ENCODE peak calls at places on chromosomes 11 and 22, in ten cellular contexts. One of them, this sample, is unnamed.

GRCh38 chr11:68373810-68374501 is 61.6 kb downstream of the LRP5 start:
- DNase-seq in stomach: peak; percentile 61
- DNase-seq in gastrocnemius medialis: no peak
- DNase-seq in K562: no peak
- DNase-seq in A549: no peak
- DNase-seq in heart left ventricle: peak; percentile 79
- DNase-seq in body of pancreas: peak; percentile 59
- DNase-seq in HepG2: peak; percentile 81
- DNase-seq in tibial nerve: no peak
- DNase-seq in suprapubic skin: no peak
- DNase-seq in this sample: no peak

GRCh38 chr11:2726964-2727363 is 27.2 kb upstream of the KCNQ1OT1 start:
- DNase-seq in A549: no peak
- DNase-seq in suprapubic skin: no peak
- DNase-seq in gastrocnemius medialis: no peak
- DNase-seq in heart left ventricle: no peak
- DNase-seq in tibial nerve: no peak
- DNase-seq in HepG2: no peak
- DNase-seq in stomach: no peak
- DNase-seq in body of pancreas: no peak
- DNase-seq in K562: no peak
- DNase-seq in this sample: no peak

GRCh38 chr11:97937501-97937900 is 1083.2 kb upstream of the CNTN5 start:
- DNase-seq in heart left ventricle: no peak
- DNase-seq in suprapubic skin: no peak
- DNase-seq in body of pancreas: no peak
- DNase-seq in A549: no peak
- DNase-seq in stomach: no peak
- DNase-seq in K562: peak; percentile 14
- DNase-seq in tibial nerve: no peak
- DNase-seq in HepG2: no peak
- DNase-seq in gastrocnemius medialis: no peak
- DNase-seq in this sample: no peak

GRCh38 chr11:59173080-59173963 is 1.4 kb downstream of the DTX4 start:
- DNase-seq in HepG2: peak; percentile 13
- DNase-seq in K562: no peak
- DNase-seq in tibial nerve: no peak
- DNase-seq in heart left ventricle: no peak
- DNase-seq in suprapubic skin: no peak
- DNase-seq in gastrocnemius medialis: no peak
- DNase-seq in body of pancreas: peak; percentile 37
- DNase-seq in stomach: peak; percentile 35
- DNase-seq in A549: no peak
- DNase-seq in this sample: no peak

GRCh38 chr22:48939441-48940265 is 888.0 kb downstream of the BRD1 start:
- DNase-seq in heart left ventricle: no peak
- DNase-seq in stomach: peak; percentile 19
- DNase-seq in HepG2: no peak
- DNase-seq in tibial nerve: no peak
- DNase-seq in gastrocnemius medialis: no peak
- DNase-seq in suprapubic skin: peak; percentile 20
- DNase-seq in K562: no peak
- DNase-seq in body of pancreas: no peak
- DNase-seq in A549: no peak
- DNase-seq in this sample: no peak

GRCh38 chr22:45978275-45978713 is 1.3 kb upstream of the WNT7B start:
- DNase-seq in stomach: no peak
- DNase-seq in heart left ventricle: no peak
- DNase-seq in tibial nerve: no peak
- DNase-seq in body of pancreas: no peak
- DNase-seq in A549: no peak
- DNase-seq in HepG2: no peak
- DNase-seq in K562: no peak
- DNase-seq in gastrocnemius medialis: no peak
- DNase-seq in suprapubic skin: no peak
- DNase-seq in this sample: no peak

GRCh38 chr22:39960791-39961746 is 872 bp downstream of the TMA7B start:
- DNase-seq in K562: peak; percentile 74
- DNase-seq in A549: no peak
- DNase-seq in gastrocnemius medialis: no peak
- DNase-seq in stomach: peak; percentile 40
- DNase-seq in HepG2: no peak
- DNase-seq in heart left ventricle: no peak
- DNase-seq in body of pancreas: no peak
- DNase-seq in suprapubic skin: no peak
- DNase-seq in tibial nerve: no peak
- DNase-seq in this sample: no peak

GRCh38 chr11:44311339-44312261 is 1.7 kb upstream of the ALX4 start:
- DNase-seq in HepG2: no peak
- DNase-seq in A549: no peak
- DNase-seq in stomach: no peak
- DNase-seq in heart left ventricle: no peak
- DNase-seq in gastrocnemius medialis: no peak
- DNase-seq in body of pancreas: no peak
- DNase-seq in tibial nerve: no peak
- DNase-seq in K562: no peak
- DNase-seq in suprapubic skin: no peak
- DNase-seq in this sample: no peak

DNA sequence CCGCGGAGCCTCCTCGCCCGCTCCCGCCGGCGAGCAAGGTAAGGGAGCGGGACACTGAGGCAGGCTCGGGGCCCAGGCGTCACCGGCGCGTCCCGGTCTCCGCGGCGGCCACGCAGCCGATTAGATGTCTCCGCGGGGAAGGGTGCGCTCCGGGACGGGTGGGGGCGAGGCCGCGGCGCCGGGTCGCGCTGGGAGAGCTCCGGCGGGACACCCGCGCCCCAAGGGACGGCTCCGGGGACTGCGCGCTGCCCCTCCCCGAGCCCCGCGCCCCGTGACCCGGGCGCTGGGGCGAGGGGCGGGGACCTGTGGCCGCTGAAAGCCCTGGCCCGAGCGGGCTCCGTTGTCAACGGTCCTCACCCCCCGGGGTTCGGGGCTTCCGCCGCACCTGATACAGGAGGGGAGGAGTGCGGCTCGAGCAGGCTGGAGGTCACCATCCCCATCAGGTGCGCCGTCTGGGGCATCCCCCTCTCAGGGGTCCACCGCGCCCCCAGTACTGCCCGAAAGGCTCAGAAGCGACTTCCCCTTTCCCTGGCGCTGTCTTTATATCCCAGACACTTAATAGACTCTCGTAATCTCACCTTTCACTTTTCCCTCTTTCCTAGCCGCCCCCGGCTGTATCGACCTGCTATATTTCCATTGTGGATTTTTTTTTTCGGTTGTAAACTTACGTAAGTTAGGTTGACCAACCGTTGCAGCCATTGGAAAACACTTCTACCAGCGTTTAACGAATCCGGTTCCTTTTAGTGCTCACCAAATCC is 566 bp downstream of the PPFIA1 start:
- DNase-seq in suprapubic skin: peak; percentile 71
- DNase-seq in gastrocnemius medialis: no peak
- DNase-seq in K562: peak; percentile 78
- DNase-seq in tibial nerve: no peak
- DNase-seq in body of pancreas: peak; percentile 51
- DNase-seq in stomach: peak; percentile 33
- DNase-seq in heart left ventricle: peak; percentile 38
- DNase-seq in HepG2: peak; percentile 37
- DNase-seq in A549: peak; percentile 58
- DNase-seq in this sample: peak; percentile 87
- TF ChIP-seq POLR2A in suprapubic skin: no peak
- TF ChIP-seq POLR2A in gastrocnemius medialis: peak; percentile 68
- TF ChIP-seq POLR2A in K562: no peak
- TF ChIP-seq POLR2A in tibial nerve: no peak
- TF ChIP-seq POLR2A in body of pancreas: peak; percentile 26
- TF ChIP-seq POLR2A in stomach: no peak
- TF ChIP-seq POLR2A in heart left ventricle: peak; percentile 23
- TF ChIP-seq POLR2A in HepG2: peak; percentile 8
- TF ChIP-seq POLR2A in A549: no peak
- TF ChIP-seq POLR2A in this sample: no peak

DNA sequence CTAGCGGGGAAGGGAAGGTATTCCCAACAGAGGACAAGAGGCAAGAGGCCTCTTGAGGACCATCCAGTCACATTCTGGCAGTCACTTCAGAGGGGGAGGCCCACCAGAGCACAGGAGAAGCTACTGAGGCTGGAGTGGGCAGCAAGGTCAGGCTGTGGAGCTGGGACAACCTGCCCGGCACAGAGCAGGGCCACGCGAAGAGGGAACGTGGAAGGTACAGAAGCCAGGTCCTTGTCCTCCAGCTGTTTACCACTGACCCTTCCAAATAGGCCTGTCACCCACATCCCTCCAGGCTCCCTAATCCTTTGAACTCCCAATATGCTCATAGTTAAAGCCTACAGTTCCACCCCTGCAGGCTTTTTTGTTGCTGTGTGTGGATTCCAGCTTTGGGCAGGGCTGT is 76.9 kb downstream of the IGLL1 start:
- DNase-seq in suprapubic skin: no peak
- DNase-seq in gastrocnemius medialis: no peak
- DNase-seq in stomach: no peak
- DNase-seq in A549: no peak
- DNase-seq in K562: no peak
- DNase-seq in HepG2: no peak
- DNase-seq in heart left ventricle: no peak
- DNase-seq in body of pancreas: no peak
- DNase-seq in tibial nerve: no peak
- DNase-seq in this sample: peak; percentile 72
- TF ChIP-seq CTCF in suprapubic skin: no peak
- TF ChIP-seq CTCF in gastrocnemius medialis: no peak
- TF ChIP-seq CTCF in stomach: no peak
- TF ChIP-seq CTCF in A549: no peak
- TF ChIP-seq CTCF in K562: no peak
- TF ChIP-seq CTCF in HepG2: no peak
- TF ChIP-seq CTCF in heart left ventricle: no peak
- TF ChIP-seq CTCF in body of pancreas: no peak
- TF ChIP-seq CTCF in tibial nerve: no peak
- TF ChIP-seq CTCF in this sample: no peak

GRCh38 chr22:17953147-17953546 is 71.2 kb downstream of the MICAL3 start:
- DNase-seq in A549: no peak
- DNase-seq in tibial nerve: no peak
- DNase-seq in suprapubic skin: no peak
- DNase-seq in K562: no peak
- DNase-seq in body of pancreas: no peak
- DNase-seq in heart left ventricle: no peak
- DNase-seq in HepG2: no peak
- DNase-seq in gastrocnemius medialis: no peak
- DNase-seq in stomach: no peak
- DNase-seq in this sample: no peak

GRCh38 chr22:17952273-17952801 is 72.0 kb downstream of the MICAL3 start:
- DNase-seq in tibial nerve: no peak
- DNase-seq in body of pancreas: no peak
- DNase-seq in suprapubic skin: no peak
- DNase-seq in HepG2: no peak
- DNase-seq in gastrocnemius medialis: no peak
- DNase-seq in stomach: no peak
- DNase-seq in heart left ventricle: no peak
- DNase-seq in K562: no peak
- DNase-seq in A549: no peak
- DNase-seq in this sample: no peak

GRCh38 chr22:17954860-17955587 is 69.3 kb downstream of the MICAL3 start:
- DNase-seq in suprapubic skin: no peak
- DNase-seq in K562: no peak
- DNase-seq in body of pancreas: no peak
- DNase-seq in HepG2: no peak
- DNase-seq in gastrocnemius medialis: no peak
- DNase-seq in tibial nerve: no peak
- DNase-seq in heart left ventricle: no peak
- DNase-seq in A549: no peak
- DNase-seq in stomach: no peak
- DNase-seq in this sample: peak; percentile 20

GRCh38 chr22:17955611-17956379 is 68.6 kb downstream of the MICAL3 start:
- DNase-seq in gastrocnemius medialis: no peak
- DNase-seq in suprapubic skin: no peak
- DNase-seq in heart left ventricle: no peak
- DNase-seq in K562: no peak
- DNase-seq in body of pancreas: no peak
- DNase-seq in HepG2: no peak
- DNase-seq in stomach: no peak
- DNase-seq in A549: no peak
- DNase-seq in tibial nerve: no peak
- DNase-seq in this sample: no peak

GRCh38 chr22:17954200-17954859 is 70.0 kb downstream of the MICAL3 start:
- DNase-seq in A549: no peak
- DNase-seq in stomach: no peak
- DNase-seq in HepG2: peak; percentile 81
- DNase-seq in tibial nerve: no peak
- DNase-seq in body of pancreas: no peak
- DNase-seq in gastrocnemius medialis: no peak
- DNase-seq in suprapubic skin: no peak
- DNase-seq in K562: no peak
- DNase-seq in heart left ventricle: no peak
- DNase-seq in this sample: no peak
- TF ChIP-seq POLR2A in A549: no peak
- TF ChIP-seq POLR2A in stomach: no peak
- TF ChIP-seq POLR2A in HepG2: no peak
- TF ChIP-seq POLR2A in tibial nerve: no peak
- TF ChIP-seq POLR2A in body of pancreas: no peak
- TF ChIP-seq POLR2A in gastrocnemius medialis: no peak
- TF ChIP-seq POLR2A in suprapubic skin: no peak
- TF ChIP-seq POLR2A in K562: no peak
- TF ChIP-seq POLR2A in heart left ventricle: no peak
- TF ChIP-seq POLR2A in this sample: no peak

GRCh38 chr11:124896821-124897391 is 759 bp downstream of the ROBO4 start:
- DNase-seq in tibial nerve: no peak
- DNase-seq in A549: no peak
- DNase-seq in gastrocnemius medialis: no peak
- DNase-seq in body of pancreas: no peak
- DNase-seq in K562: no peak
- DNase-seq in heart left ventricle: peak; percentile 43
- DNase-seq in stomach: no peak
- DNase-seq in HepG2: no peak
- DNase-seq in suprapubic skin: no peak
- DNase-seq in this sample: peak; percentile 84

GRCh38 chr11:124900464-124900863 is 2.8 kb upstream of the ROBO4 start:
- DNase-seq in A549: peak; percentile 41
- DNase-seq in gastrocnemius medialis: no peak
- DNase-seq in body of pancreas: no peak
- DNase-seq in heart left ventricle: peak; percentile 65
- DNase-seq in tibial nerve: no peak
- DNase-seq in stomach: no peak
- DNase-seq in suprapubic skin: no peak
- DNase-seq in HepG2: peak; percentile 25
- DNase-seq in K562: no peak
- DNase-seq in this sample: no peak

GRCh38 chr11:124898711-124899110 is 1.0 kb upstream of the ROBO4 start:
- DNase-seq in tibial nerve: no peak
- DNase-seq in suprapubic skin: no peak
- DNase-seq in stomach: no peak
- DNase-seq in body of pancreas: no peak
- DNase-seq in heart left ventricle: peak; percentile 78
- DNase-seq in A549: no peak
- DNase-seq in gastrocnemius medialis: no peak
- DNase-seq in K562: no peak
- DNase-seq in HepG2: peak; percentile 44
- DNase-seq in this sample: peak; percentile 84

GRCh38 chr11:124897681-124898680 is at the start of gene ROBO4:
- DNase-seq in stomach: no peak
- DNase-seq in tibial nerve: no peak
- DNase-seq in gastrocnemius medialis: no peak
- DNase-seq in K562: no peak
- DNase-seq in suprapubic skin: no peak
- DNase-seq in HepG2: peak; percentile 22
- DNase-seq in body of pancreas: no peak
- DNase-seq in heart left ventricle: peak; percentile 78
- DNase-seq in A549: no peak
- DNase-seq in this sample: no peak

DNA sequence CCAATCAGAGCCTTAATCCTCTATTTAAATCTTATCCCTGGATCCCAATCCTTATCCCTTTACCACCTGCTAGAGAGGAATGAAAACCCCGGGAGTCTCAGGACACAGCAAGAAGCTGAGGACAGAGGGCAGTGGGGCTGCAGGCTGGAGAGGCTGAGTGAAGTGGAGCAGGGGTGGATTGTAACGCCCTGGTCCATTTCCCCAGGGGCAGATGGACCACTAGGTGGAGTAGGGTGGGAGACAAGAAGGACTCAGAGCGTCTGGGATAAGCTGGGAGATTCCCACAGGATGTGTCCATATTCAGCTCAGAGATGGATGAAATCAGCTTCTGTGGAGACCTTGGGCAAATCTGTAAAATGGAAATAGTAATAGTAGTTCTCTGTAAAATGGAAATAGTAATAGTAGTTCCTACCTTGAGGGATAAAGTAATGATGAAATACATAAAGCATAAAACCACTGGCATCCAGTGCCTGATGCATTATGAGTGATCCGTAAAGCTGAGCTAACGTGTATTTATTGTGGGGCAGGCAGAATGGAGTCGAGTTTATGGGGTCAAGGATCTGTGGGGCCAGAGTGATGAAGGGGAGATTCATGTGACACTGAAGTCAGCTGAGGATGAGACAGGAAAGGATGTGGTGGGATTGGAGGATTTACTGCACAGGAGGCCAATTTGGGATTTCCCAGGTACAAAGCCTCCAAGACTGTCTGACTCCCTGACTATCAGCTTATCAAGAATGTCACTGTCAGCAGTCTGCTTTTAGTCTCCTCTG is 1.9 kb upstream of the ROBO4 start:
- DNase-seq in heart left ventricle: peak; percentile 16
- DNase-seq in body of pancreas: no peak
- DNase-seq in A549: no peak
- DNase-seq in tibial nerve: no peak
- DNase-seq in gastrocnemius medialis: no peak
- DNase-seq in K562: no peak
- DNase-seq in stomach: no peak
- DNase-seq in suprapubic skin: no peak
- DNase-seq in HepG2: no peak
- DNase-seq in this sample: no peak
- TF ChIP-seq CTCF in heart left ventricle: no peak
- TF ChIP-seq CTCF in body of pancreas: no peak
- TF ChIP-seq CTCF in A549: no peak
- TF ChIP-seq CTCF in tibial nerve: no peak
- TF ChIP-seq CTCF in gastrocnemius medialis: no peak
- TF ChIP-seq CTCF in K562: no peak
- TF ChIP-seq CTCF in stomach: no peak
- TF ChIP-seq CTCF in suprapubic skin: no peak
- TF ChIP-seq CTCF in HepG2: peak; percentile 49
- TF ChIP-seq CTCF in this sample: no peak